ENCODE peak calls at places on chromosomes 2 and 18, in six cellular contexts. T is pancreas, L is AG20443, J is NCI-H2081, A is GM06990, P is adrenal gland. Z is an unnamed sample.
A peak's percentile ranks its signal among the peaks of the same experiment; 100 is the strongest.

GRCh38 chr2:20594048-20594750 is 56.7 kb downstream of the HS1BP3 start:
- DNase-seq in T (no peak), L (no peak), J (no peak), A (no peak), P (no peak), Z (no peak)

GRCh38 chr2:65103013-65103720 is 26.7 kb downstream of the RAB1A start:
- DNase-seq in T (no peak), L (no peak), J (peak; percentile 10), A (no peak), P (peak; percentile 39), Z (no peak)

GRCh38 chr2:192298664-192299063 is 103.9 kb upstream of the TMEFF2 start:
- DNase-seq in T (no peak), L (no peak), J (no peak), A (no peak), P (no peak), Z (no peak)

GRCh38 chr2:152861349-152861942 is 143.0 kb downstream of the ARL6IP6 start:
- DNase-seq in T (peak; percentile 24), L (peak; percentile 44), J (peak; percentile 21), A (no peak), P (no peak), Z (no peak)

GRCh38 chr18:70044626-70045025 is 97.0 kb upstream of the CD226 start:
- DNase-seq in T (no peak), L (peak; percentile 79), J (no peak), A (no peak), P (peak; percentile 24), Z (no peak)

GRCh38 chr2:133777607-133778006 is 209.3 kb upstream of the NCKAP5 start:
- DNase-seq in T (no peak), L (no peak), J (no peak), A (no peak), P (no peak), Z (no peak)

GRCh38 chr2:217228732-217229131 is 368.9 kb upstream of the TNP1 start:
- DNase-seq in T (no peak), L (no peak), J (no peak), A (no peak), P (no peak), Z (no peak)

GRCh38 chr2:15660491-15661294 is 69.0 kb downstream of the DDX1 start:
- DNase-seq in T (no peak), L (no peak), J (no peak), A (no peak), P (no peak), Z (no peak)

GRCh38 chr2:71605173-71605641 is 151.8 kb downstream of the DYSF start:
- DNase-seq in T (no peak), L (no peak), J (no peak), A (no peak), P (peak; percentile 10), Z (peak; percentile 1)

GRCh38 chr18:3675446-3675845 is 225.5 kb downstream of the TGIF1 start:
- DNase-seq in T (no peak), L (peak; percentile 27), J (no peak), A (no peak), P (no peak), Z (no peak)

GRCh38 chr18:57803119-57803969 is at the start of gene ATP8B1:
- DNase-seq in T (peak; percentile 99), L (peak; percentile 88), J (peak; percentile 59), A (peak; percentile 23), P (peak; percentile 83), Z (no peak)

GRCh38 chr2:164954186-164954585 is 1.1 kb downstream of the SLC38A11 start:
- DNase-seq in T (no peak), L (no peak), J (peak; percentile 29), A (no peak), P (no peak), Z (no peak)

GRCh38 chr2:134177351-134177931 is 76.4 kb upstream of the MGAT5 start:
- DNase-seq in T (peak; percentile 70), L (no peak), J (peak; percentile 38), A (no peak), P (peak; percentile 92), Z (no peak)

GRCh38 chr2:233051241-233052149 is 8.6 kb upstream of the INPP5D start:
- DNase-seq in T (no peak), L (peak; percentile 85), J (no peak), A (no peak), P (peak; percentile 58), Z (peak; percentile 40)

GRCh38 chr2:168336786-168337388 is 89.5 kb upstream of the STK39 start:
- DNase-seq in T (peak; percentile 80), L (no peak), J (peak; percentile 65), A (no peak), P (no peak), Z (no peak)

GRCh38 chr2:25086070-25086560 is 44.2 kb downstream of the EFR3B start:
- DNase-seq in T (no peak), L (no peak), J (peak; percentile 77), A (no peak), P (no peak), Z (no peak)

GRCh38 chr2:201257381-201257940 is 2.9 kb upstream of the CASP8 start:
- DNase-seq in T (peak; percentile 37), L (peak; percentile 52), J (no peak), A (peak; percentile 49), P (peak; percentile 36), Z (no peak)

GRCh38 chr18:45976581-45977373 is 9.6 kb upstream of the EPG5 start:
- DNase-seq in T (no peak), L (peak; percentile 26), J (no peak), A (no peak), P (no peak), Z (no peak)

GRCh38 chr2:207219716-207220414 is 54.1 kb upstream of the KLF7 start:
- DNase-seq in T (no peak), L (peak; percentile 66), J (no peak), A (no peak), P (no peak), Z (no peak)

GRCh38 chr18:58168221-58168620 is 124.2 kb downstream of the NEDD4L start:
- DNase-seq in T (no peak), L (no peak), J (no peak), A (no peak), P (no peak), Z (no peak)

GRCh38 chr2:205448189-205448588 is 234.1 kb upstream of the NRP2 start:
- DNase-seq in T (no peak), L (no peak), J (no peak), A (no peak), P (no peak), Z (no peak)

GRCh38 chr2:230153390-230153976 is 66.3 kb downstream of the SP110 start:
- DNase-seq in T (no peak), L (no peak), J (no peak), A (no peak), P (peak; percentile 34), Z (no peak)

GRCh38 chr2:121897335-121897970 is 142.0 kb downstream of the TSN start:
- DNase-seq in T (no peak), L (peak; percentile 61), J (peak; percentile 55), A (no peak), P (no peak), Z (no peak)

GRCh38 chr2:196290569-196290968 is 119.2 kb upstream of the STK17B start:
- DNase-seq in T (no peak), L (no peak), J (no peak), A (no peak), P (no peak), Z (no peak)

GRCh38 chr2:199901942-199902341 is 9.2 kb upstream of the C2orf69 start:
- DNase-seq in T (no peak), L (no peak), J (no peak), A (no peak), P (no peak), Z (no peak)

GRCh38 chr18:23684515-23685197 is 4.6 kb upstream of the LAMA3 start:
- DNase-seq in T (no peak), L (peak; percentile 48), J (peak; percentile 7), A (no peak), P (no peak), Z (no peak)

GRCh38 chr2:219434718-219435525 is at the start of gene SPEG:
- DNase-seq in T (no peak), L (peak; percentile 57), J (no peak), A (no peak), P (no peak), Z (no peak)